ENCODE peak calls at places on chromosome 15, in seven cellular contexts. L, B, G, I, S, O and A are unnamed samples.

GRCh38 chr15:101391981-101392566 is 97.0 kb upstream of the SNRPA1 start:
- DNase-seq in L (no peak), B (no peak), G (no peak), I (no peak), S (no peak), O (no peak), A (no peak)

GRCh38 chr15:75651810-75652543 is 4.3 kb downstream of the SNX33 start:
- DNase-seq in L (no peak), B (no peak), G (no peak), I (no peak), S (no peak), O (no peak), A (no peak)

GRCh38 chr15:89531796-89532537 is 35.6 kb upstream of the RHCG start:
- DNase-seq in L (no peak), B (no peak), G (no peak), I (peak), S (no peak), O (no peak), A (no peak)

GRCh38 chr15:43529141-43529540 is 11.7 kb downstream of the MAP1A start:
- DNase-seq in L (no peak), B (no peak), G (no peak), I (no peak), S (no peak), O (no peak), A (no peak)

GRCh38 chr15:88624156-88624970 is 3.2 kb downstream of the AEN start:
- DNase-seq in L (peak), B (no peak), G (no peak), I (peak), S (peak), O (no peak), A (peak)

GRCh38 chr15:85707519-85708338 is 87.0 kb downstream of the KLHL25 start:
- DNase-seq in L (peak), B (no peak), G (no peak), I (peak), S (peak), O (no peak), A (peak)

GRCh38 chr15:83200162-83200561 is 7.5 kb downstream of the HDGFL3 start:
- DNase-seq in L (peak), B (no peak), G (no peak), I (no peak), S (peak), O (no peak), A (peak)

GRCh38 chr15:77035999-77036471 is 34.9 kb downstream of the TSPAN3 start:
- DNase-seq in L (no peak), B (no peak), G (peak), I (no peak), S (no peak), O (peak), A (no peak)

GRCh38 chr15:58967479-58967878 is 20.0 kb upstream of the RNF111 start:
- DNase-seq in L (no peak), B (no peak), G (no peak), I (no peak), S (no peak), O (no peak), A (no peak)

GRCh38 chr15:37125143-37125542 is 24.8 kb upstream of the MEIS2 start:
- DNase-seq in L (no peak), B (no peak), G (no peak), I (no peak), S (peak), O (no peak), A (peak)

GRCh38 chr15:31309893-31310606 is 16.6 kb upstream of the KLF13 start:
- DNase-seq in L (no peak), B (no peak), G (no peak), I (no peak), S (no peak), O (peak), A (no peak)

GRCh38 chr15:68409736-68410370 is 22.1 kb downstream of the ITGA11 start:
- DNase-seq in L (no peak), B (no peak), G (peak), I (no peak), S (no peak), O (peak), A (no peak)

GRCh38 chr15:101684384-101684783 is 32.2 kb upstream of the TM2D3 start:
- DNase-seq in L (peak), B (no peak), G (no peak), I (no peak), S (peak), O (no peak), A (peak)

GRCh38 chr15:38354321-38354929 is 99.5 kb upstream of the FAM98B start:
- DNase-seq in L (peak), B (peak), G (peak), I (peak), S (peak), O (peak), A (peak)

GRCh38 chr15:72237286-72238224 is 6.6 kb upstream of the PKM start:
- DNase-seq in L (peak), B (no peak), G (peak), I (peak), S (peak), O (no peak), A (peak)

GRCh38 chr15:86089422-86089821 is 9.8 kb downstream of the AGBL1 start:
- DNase-seq in L (no peak), B (no peak), G (no peak), I (peak), S (no peak), O (no peak), A (no peak)

GRCh38 chr15:94446441-94446840 is 215.1 kb downstream of the MCTP2 start:
- DNase-seq in L (no peak), B (no peak), G (no peak), I (no peak), S (no peak), O (no peak), A (no peak)

DNA sequence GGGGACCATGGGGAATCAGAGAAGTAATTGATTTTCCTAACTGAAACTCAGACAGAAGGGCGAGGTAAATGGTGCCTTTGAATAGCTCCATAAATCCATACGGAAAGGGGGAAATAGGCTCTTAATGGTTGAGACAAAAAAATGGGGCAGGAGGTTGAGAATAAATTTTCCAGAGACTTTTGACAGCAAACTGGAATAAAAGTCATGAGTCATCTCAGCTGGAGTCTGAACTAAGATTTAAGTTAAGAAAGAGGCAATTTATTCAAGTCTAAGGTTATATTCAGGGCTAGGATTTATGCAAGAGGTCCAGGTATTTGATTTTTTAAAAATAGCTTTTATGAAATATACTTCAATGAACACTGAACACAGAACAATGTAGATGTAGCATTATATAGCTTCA is 238.7 kb upstream of the RORA start:
- DNase-seq in L (no peak), B (no peak), G (no peak), I (no peak), S (no peak), O (no peak), A (no peak)
- H2BK120ac ChIP-seq in L (no peak), B (no peak), G (no peak), I (no peak), S (no peak), O (no peak), A (no peak)

GRCh38 chr15:78932216-78932808 is 12.5 kb downstream of the CTSH start:
- DNase-seq in L (no peak), B (no peak), G (no peak), I (no peak), S (no peak), O (no peak), A (no peak)
- H2BK120ac ChIP-seq in L (no peak), B (no peak), G (no peak), I (no peak), S (no peak), O (no peak), A (no peak)

GRCh38 chr15:34773013-34773412 is 18.2 kb upstream of the GJD2 start:
- DNase-seq in L (no peak), B (no peak), G (no peak), I (no peak), S (no peak), O (no peak), A (no peak)
- H2BK120ac ChIP-seq in L (no peak), B (no peak), G (no peak), I (no peak), S (no peak), O (no peak), A (no peak)

GRCh38 chr15:78968114-78968513 is 23.3 kb upstream of the CTSH start:
- DNase-seq in L (no peak), B (no peak), G (no peak), I (no peak), S (no peak), O (no peak), A (no peak)
- H2BK120ac ChIP-seq in L (no peak), B (no peak), G (no peak), I (no peak), S (no peak), O (no peak), A (no peak)

DNA sequence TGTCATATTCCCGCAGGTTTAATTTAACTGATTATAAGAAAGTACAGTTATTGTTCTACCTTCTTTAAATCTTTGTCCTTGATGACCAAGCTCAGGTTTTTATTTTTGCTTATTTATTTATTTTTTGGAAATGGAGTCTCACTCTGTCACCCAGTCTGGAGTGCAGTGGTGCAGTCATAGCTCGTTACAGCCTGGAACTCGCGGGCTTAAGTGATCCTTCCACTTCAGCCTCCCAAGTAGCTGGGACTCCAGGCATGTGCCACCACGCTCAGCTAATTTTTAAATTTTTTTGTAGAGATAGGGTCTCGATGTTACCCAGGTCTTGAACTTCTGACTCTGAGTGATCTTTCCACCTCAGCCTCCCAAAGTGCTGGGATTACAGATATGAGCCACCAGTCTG is 8.9 kb downstream of the USP3 start:
- DNase-seq in L (no peak), B (no peak), G (no peak), I (no peak), S (no peak), O (no peak), A (no peak)
- H2BK120ac ChIP-seq in L (no peak), B (no peak), G (no peak), I (no peak), S (no peak), O (no peak), A (no peak)

GRCh38 chr15:40932146-40932545 is 3.0 kb downstream of the DLL4 start:
- DNase-seq in L (no peak), B (no peak), G (no peak), I (no peak), S (no peak), O (no peak), A (no peak)
- H2BK120ac ChIP-seq in L (no peak), B (no peak), G (no peak), I (no peak), S (no peak), O (no peak), A (peak)

DNA sequence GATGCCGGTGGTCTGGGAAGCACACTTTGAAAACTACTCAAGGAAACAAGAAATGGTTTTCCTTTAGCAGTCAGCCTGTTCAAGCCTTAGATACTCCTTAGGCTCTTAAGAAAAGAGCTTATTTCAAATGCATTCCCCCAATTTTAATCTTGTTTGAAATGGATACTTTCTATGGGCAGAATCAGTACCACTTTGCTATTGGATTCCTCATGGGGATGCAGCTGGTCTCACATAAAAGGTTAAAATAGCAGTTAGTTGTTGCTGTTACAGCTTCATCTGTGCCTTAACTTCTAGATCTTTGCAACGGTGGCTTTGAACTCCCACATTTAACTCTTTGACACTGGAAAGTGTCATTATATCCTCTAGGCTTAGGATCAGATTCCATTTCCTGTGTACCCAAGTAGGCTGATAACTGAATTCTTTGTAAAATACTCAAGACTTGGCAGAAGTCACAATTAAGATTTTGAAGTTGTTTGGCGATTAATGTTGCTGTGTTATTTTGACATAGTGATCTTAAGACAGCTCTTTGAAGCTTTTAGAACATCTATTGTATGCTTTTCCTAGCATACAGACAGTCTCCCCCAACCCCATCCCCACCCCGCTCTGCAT is 2.2 kb downstream of the THBS1 start:
- DNase-seq in L (no peak), B (no peak), G (no peak), I (no peak), S (no peak), O (no peak), A (no peak)
- H2BK120ac ChIP-seq in L (no peak), B (no peak), G (no peak), I (no peak), S (no peak), O (no peak), A (no peak)

DNA sequence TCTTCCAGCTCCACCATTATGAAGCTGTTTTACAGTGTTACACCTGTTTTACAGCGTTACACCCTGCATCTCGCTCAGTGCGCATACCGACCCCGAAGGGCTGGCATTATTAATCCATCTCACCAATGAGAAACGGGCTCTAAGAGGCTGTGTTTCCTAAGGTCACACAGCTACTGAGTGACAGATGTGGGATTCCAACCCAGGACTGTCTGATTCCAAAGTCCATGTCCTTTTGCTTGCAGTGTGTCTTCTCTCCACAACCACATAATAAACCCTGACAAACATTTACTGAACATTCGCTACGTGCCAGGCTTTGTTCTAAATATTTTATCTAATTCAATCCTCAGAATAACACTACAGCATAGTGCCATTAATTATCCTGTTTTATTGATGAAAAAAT is 79.1 kb downstream of the RAB11A start:
- DNase-seq in L (no peak), B (no peak), G (no peak), I (no peak), S (no peak), O (no peak), A (no peak)
- H2BK120ac ChIP-seq in L (no peak), B (no peak), G (no peak), I (no peak), S (no peak), O (no peak), A (no peak)

DNA sequence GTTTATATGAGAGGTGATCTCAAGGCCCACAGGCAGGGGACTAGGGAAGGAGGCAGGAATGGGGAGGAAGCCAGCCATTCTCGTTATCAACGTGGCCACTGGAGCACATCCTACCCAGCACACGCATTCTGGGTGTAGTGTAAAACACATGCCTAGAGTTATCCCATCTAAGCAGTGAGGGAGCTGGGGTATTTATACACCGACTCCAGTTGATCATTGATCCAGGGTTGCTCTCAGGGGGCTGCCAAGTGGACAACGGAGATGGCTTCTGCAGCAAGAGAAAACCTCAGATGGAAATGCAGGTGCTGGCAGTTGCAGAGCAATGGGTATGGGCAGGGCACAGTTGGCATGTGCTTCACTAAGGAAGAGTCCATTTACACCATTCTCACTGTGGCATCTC is 30.4 kb upstream of the SYNM start:
- DNase-seq in L (no peak), B (no peak), G (no peak), I (no peak), S (no peak), O (no peak), A (no peak)
- H2BK120ac ChIP-seq in L (no peak), B (no peak), G (no peak), I (no peak), S (no peak), O (no peak), A (no peak)